ENCODE peak calls at places on chromosomes 11 and 22, in six cellular contexts. One of them, this sample, is unnamed.

GRCh38 chr11:121540627-121541026 is 87.9 kb upstream of the SORL1-AS1 start:
- DNase-seq in fibroblast of pulmonary artery: no peak
- DNase-seq in left lung: no peak
- DNase-seq in gastrocnemius medialis: no peak
- DNase-seq in brain microvascular endothelial cell: no peak
- DNase-seq in OCI-LY7: no peak
- DNase-seq in this sample: no peak

GRCh38 chr11:105577645-105578044 is 32.2 kb upstream of the GRIA4 start:
- DNase-seq in fibroblast of pulmonary artery: peak
- DNase-seq in left lung: no peak
- DNase-seq in gastrocnemius medialis: no peak
- DNase-seq in brain microvascular endothelial cell: peak
- DNase-seq in OCI-LY7: no peak
- DNase-seq in this sample: peak

GRCh38 chr22:27799334-27800249 is 2.0 kb downstream of the MN1 start:
- DNase-seq in fibroblast of pulmonary artery: peak
- DNase-seq in left lung: no peak
- DNase-seq in gastrocnemius medialis: no peak
- DNase-seq in brain microvascular endothelial cell: no peak
- DNase-seq in OCI-LY7: no peak
- DNase-seq in this sample: no peak

GRCh38 chr11:66686100-66686785 is 8.6 kb upstream of the RBM4B start:
- DNase-seq in fibroblast of pulmonary artery: no peak
- DNase-seq in left lung: no peak
- DNase-seq in gastrocnemius medialis: no peak
- DNase-seq in brain microvascular endothelial cell: no peak
- DNase-seq in OCI-LY7: no peak
- DNase-seq in this sample: peak

GRCh38 chr11:131206671-131207070 is 163.7 kb upstream of the NTM start:
- DNase-seq in fibroblast of pulmonary artery: no peak
- DNase-seq in left lung: no peak
- DNase-seq in gastrocnemius medialis: no peak
- DNase-seq in brain microvascular endothelial cell: no peak
- DNase-seq in OCI-LY7: no peak
- DNase-seq in this sample: no peak

GRCh38 chr22:36369922-36370781 is 17.6 kb downstream of the MYH9 start:
- DNase-seq in fibroblast of pulmonary artery: peak
- DNase-seq in left lung: peak
- DNase-seq in gastrocnemius medialis: no peak
- DNase-seq in brain microvascular endothelial cell: no peak
- DNase-seq in OCI-LY7: peak
- DNase-seq in this sample: peak

GRCh38 chr22:35056486-35056885 is 9.5 kb upstream of the ISX start:
- DNase-seq in fibroblast of pulmonary artery: no peak
- DNase-seq in left lung: no peak
- DNase-seq in gastrocnemius medialis: no peak
- DNase-seq in brain microvascular endothelial cell: no peak
- DNase-seq in OCI-LY7: no peak
- DNase-seq in this sample: no peak

GRCh38 chr11:2612884-2613571 is 86.8 kb downstream of the KCNQ1OT1 start:
- DNase-seq in fibroblast of pulmonary artery: no peak
- DNase-seq in left lung: no peak
- DNase-seq in gastrocnemius medialis: no peak
- DNase-seq in brain microvascular endothelial cell: no peak
- DNase-seq in OCI-LY7: no peak
- DNase-seq in this sample: peak

GRCh38 chr22:17773606-17774205 is 563 bp downstream of the BID start:
- DNase-seq in fibroblast of pulmonary artery: no peak
- DNase-seq in left lung: no peak
- DNase-seq in gastrocnemius medialis: no peak
- DNase-seq in brain microvascular endothelial cell: no peak
- DNase-seq in OCI-LY7: peak
- DNase-seq in this sample: no peak

GRCh38 chr11:125428486-125429173 is 67.4 kb downstream of the FEZ1 start:
- DNase-seq in fibroblast of pulmonary artery: no peak
- DNase-seq in left lung: no peak
- DNase-seq in gastrocnemius medialis: no peak
- DNase-seq in brain microvascular endothelial cell: no peak
- DNase-seq in OCI-LY7: no peak
- DNase-seq in this sample: no peak

GRCh38 chr11:40302669-40303068 is 1156.8 kb downstream of the LRRC4C start:
- DNase-seq in fibroblast of pulmonary artery: peak
- DNase-seq in left lung: no peak
- DNase-seq in gastrocnemius medialis: no peak
- DNase-seq in brain microvascular endothelial cell: peak
- DNase-seq in OCI-LY7: no peak
- DNase-seq in this sample: peak

GRCh38 chr11:74468521-74469280 is 1.4 kb upstream of the KCNE3 start:
- DNase-seq in fibroblast of pulmonary artery: peak
- DNase-seq in left lung: no peak
- DNase-seq in gastrocnemius medialis: no peak
- DNase-seq in brain microvascular endothelial cell: no peak
- DNase-seq in OCI-LY7: no peak
- DNase-seq in this sample: no peak

GRCh38 chr11:96015911-96016565 is 92.1 kb upstream of the MTMR2 start:
- DNase-seq in fibroblast of pulmonary artery: no peak
- DNase-seq in left lung: no peak
- DNase-seq in gastrocnemius medialis: no peak
- DNase-seq in brain microvascular endothelial cell: no peak
- DNase-seq in OCI-LY7: peak
- DNase-seq in this sample: no peak

GRCh38 chr22:30212363-30212995 is 34.1 kb downstream of the LIF start:
- DNase-seq in fibroblast of pulmonary artery: peak
- DNase-seq in left lung: peak
- DNase-seq in gastrocnemius medialis: peak
- DNase-seq in brain microvascular endothelial cell: peak
- DNase-seq in OCI-LY7: no peak
- DNase-seq in this sample: peak

DNA sequence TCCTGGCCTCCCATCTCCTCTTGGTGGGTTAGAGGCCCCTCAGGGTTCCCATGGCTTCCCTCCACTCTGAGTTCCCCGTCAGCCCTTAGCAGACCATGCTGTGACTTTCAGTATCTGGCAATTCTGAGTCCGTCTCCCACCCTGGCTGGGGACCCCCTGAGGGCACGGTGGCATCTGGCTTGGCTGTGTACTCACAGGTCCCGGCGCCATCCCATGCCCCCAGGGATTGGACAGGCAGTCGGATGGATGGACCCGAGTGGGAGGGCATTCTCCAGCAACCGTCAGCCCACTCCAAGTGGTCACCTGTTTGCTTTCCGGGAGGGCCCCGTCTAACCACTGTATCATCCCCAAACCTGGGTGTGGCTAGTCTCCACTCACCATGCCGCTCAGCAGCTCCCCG is 24.0 kb upstream of the ABCC8 start:
- DNase-seq in fibroblast of pulmonary artery: no peak
- DNase-seq in left lung: no peak
- DNase-seq in gastrocnemius medialis: no peak
- DNase-seq in brain microvascular endothelial cell: no peak
- DNase-seq in OCI-LY7: no peak
- DNase-seq in this sample: no peak
- TF ChIP-seq CTCF in fibroblast of pulmonary artery: no peak
- TF ChIP-seq CTCF in left lung: no peak
- TF ChIP-seq CTCF in gastrocnemius medialis: no peak
- TF ChIP-seq CTCF in brain microvascular endothelial cell: no peak
- TF ChIP-seq CTCF in OCI-LY7: no peak
- TF ChIP-seq CTCF in this sample: no peak

DNA sequence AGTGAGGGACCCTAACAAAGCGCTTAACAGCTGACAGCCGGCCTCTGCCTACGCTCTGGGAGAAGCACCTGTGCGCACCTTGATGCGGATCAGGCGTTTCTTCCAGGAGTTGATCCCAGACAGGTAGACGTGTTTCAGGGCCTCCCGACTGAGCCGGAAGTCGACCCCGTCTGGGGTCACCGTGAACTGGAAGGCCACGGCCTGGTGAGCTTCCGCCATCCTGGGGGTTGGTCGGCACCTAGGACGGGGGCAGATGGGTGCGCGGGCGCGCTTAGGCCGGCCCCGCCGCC is 585 bp downstream of the CPT1B start:
- DNase-seq in fibroblast of pulmonary artery: no peak
- DNase-seq in left lung: no peak
- DNase-seq in gastrocnemius medialis: no peak
- DNase-seq in brain microvascular endothelial cell: no peak
- DNase-seq in OCI-LY7: no peak
- DNase-seq in this sample: no peak
- H3K4me3 ChIP-seq in fibroblast of pulmonary artery: no peak
- H3K4me3 ChIP-seq in left lung: no peak
- H3K4me3 ChIP-seq in gastrocnemius medialis: peak
- H3K4me3 ChIP-seq in brain microvascular endothelial cell: no peak
- H3K4me3 ChIP-seq in OCI-LY7: no peak
- H3K4me3 ChIP-seq in this sample: no peak

DNA sequence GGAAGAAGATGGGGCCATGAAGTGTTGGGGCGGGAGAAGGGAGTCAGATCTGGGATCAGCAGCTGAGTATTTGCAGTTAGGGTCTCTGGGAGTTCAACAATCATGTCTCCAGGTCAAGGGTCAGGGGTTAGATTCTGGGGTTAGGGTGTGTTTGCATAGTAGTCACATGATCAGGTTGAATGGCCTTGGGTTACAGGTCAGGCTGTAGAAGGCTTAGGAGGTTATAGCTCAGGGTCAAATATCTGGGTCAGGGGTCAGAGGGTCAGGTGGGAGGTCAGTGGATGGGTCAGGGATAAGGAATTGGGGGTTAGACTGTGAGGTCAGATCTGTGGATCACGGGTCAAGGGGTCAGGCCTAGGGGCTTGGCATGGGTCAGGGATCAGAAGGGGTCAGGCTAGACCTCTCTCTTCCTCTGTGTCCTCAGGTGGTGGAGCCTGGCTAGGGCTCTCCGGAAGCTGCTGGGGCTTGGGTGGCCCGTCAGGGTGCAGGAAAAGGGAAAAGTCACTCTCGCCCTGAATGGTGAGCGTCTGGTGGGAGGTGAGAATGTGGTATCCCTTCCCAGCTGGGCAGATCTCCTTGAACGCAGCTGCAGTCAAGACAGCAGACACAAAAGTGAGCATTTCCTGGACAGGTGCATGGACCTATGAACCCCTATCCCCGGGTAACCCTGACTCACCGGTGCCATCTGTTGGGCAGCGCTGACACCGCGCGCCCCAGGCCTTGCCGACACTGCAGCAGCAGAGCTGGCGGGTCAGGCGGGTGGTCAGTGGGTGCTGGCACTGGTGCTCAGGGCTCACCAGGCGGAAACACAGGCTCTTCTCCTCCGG is 6.4 kb downstream of the LTBP3 start:
- DNase-seq in fibroblast of pulmonary artery: peak
- DNase-seq in left lung: no peak
- DNase-seq in gastrocnemius medialis: no peak
- DNase-seq in brain microvascular endothelial cell: no peak
- DNase-seq in OCI-LY7: peak
- DNase-seq in this sample: peak
- TF ChIP-seq CTCF in fibroblast of pulmonary artery: peak
- TF ChIP-seq CTCF in left lung: peak
- TF ChIP-seq CTCF in gastrocnemius medialis: peak
- TF ChIP-seq CTCF in brain microvascular endothelial cell: peak
- TF ChIP-seq CTCF in OCI-LY7: peak
- TF ChIP-seq CTCF in this sample: peak

GRCh38 chr11:107792049-107792443 is 66.5 kb downstream of the SLC35F2 start:
- DNase-seq in fibroblast of pulmonary artery: no peak
- DNase-seq in left lung: no peak
- DNase-seq in gastrocnemius medialis: no peak
- DNase-seq in brain microvascular endothelial cell: no peak
- DNase-seq in OCI-LY7: no peak
- DNase-seq in this sample: no peak
- H3K4me3 ChIP-seq in fibroblast of pulmonary artery: no peak
- H3K4me3 ChIP-seq in left lung: no peak
- H3K4me3 ChIP-seq in gastrocnemius medialis: no peak
- H3K4me3 ChIP-seq in brain microvascular endothelial cell: no peak
- H3K4me3 ChIP-seq in OCI-LY7: no peak
- H3K4me3 ChIP-seq in this sample: no peak

GRCh38 chr22:25777870-25778269 is 35.9 kb downstream of the MYO18B start:
- DNase-seq in fibroblast of pulmonary artery: peak
- DNase-seq in left lung: no peak
- DNase-seq in gastrocnemius medialis: no peak
- DNase-seq in brain microvascular endothelial cell: peak
- DNase-seq in OCI-LY7: peak
- DNase-seq in this sample: peak
- TF ChIP-seq CTCF in fibroblast of pulmonary artery: peak
- TF ChIP-seq CTCF in left lung: no peak
- TF ChIP-seq CTCF in gastrocnemius medialis: peak
- TF ChIP-seq CTCF in brain microvascular endothelial cell: peak
- TF ChIP-seq CTCF in OCI-LY7: peak
- TF ChIP-seq CTCF in this sample: peak

DNA sequence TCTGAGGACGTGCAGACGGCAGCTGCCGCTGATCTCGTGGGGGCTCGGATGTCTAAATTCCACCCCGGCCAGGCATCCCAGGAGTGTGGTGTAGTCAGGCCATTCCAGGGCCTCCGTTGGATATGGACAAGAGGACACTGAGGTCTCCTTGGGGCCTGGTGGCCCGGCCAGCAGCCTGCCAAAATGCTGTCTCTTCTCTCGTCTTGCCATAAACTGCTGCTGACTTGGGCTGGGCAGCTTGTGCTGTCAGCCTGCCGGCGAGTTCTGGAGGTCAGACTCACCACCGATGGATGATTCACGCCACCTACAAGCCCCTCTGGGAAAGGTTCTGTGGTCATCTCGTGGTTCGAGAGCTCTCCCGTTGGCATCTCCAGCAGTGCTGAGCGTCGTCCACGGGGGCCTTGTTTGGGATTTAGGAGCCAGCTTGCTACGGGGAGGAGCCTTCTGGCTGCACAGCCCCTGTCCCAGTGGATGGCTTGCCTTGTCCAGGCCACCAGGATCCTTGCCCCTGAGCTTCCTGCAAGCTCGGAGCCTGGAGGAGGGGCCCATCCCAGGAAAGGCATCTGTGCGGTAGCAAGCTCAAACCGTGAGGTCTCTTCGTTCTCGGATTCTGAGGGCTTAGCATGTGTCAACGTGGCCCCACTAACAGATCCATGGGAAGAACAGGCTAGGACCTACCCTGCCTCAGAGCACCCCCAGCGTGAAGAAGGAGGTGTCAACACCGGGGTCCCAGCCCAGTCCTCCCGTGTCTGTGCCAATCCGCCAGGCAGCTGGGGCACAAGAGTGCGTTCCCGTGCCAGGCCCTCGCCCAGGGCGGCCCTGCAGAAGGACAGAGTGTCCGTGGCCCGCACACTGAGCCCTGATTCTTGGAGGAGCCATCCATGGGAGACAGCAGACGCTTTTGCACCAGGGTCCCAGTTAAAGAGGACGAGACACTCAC is 1114.1 kb downstream of the BRD1 start:
- DNase-seq in fibroblast of pulmonary artery: no peak
- DNase-seq in left lung: no peak
- DNase-seq in gastrocnemius medialis: no peak
- DNase-seq in brain microvascular endothelial cell: no peak
- DNase-seq in OCI-LY7: no peak
- DNase-seq in this sample: no peak
- H3K4me3 ChIP-seq in fibroblast of pulmonary artery: no peak
- H3K4me3 ChIP-seq in left lung: no peak
- H3K4me3 ChIP-seq in gastrocnemius medialis: no peak
- H3K4me3 ChIP-seq in brain microvascular endothelial cell: no peak
- H3K4me3 ChIP-seq in OCI-LY7: no peak
- H3K4me3 ChIP-seq in this sample: no peak